ENCODE peak calls at places on chromosome 18, in four cellular contexts. J is K562, K is GM12878, T is GM12891. I is an unnamed sample.

GRCh38 chr18:10526211-10526949 is 553 bp downstream of the NAPG start:
- DNase-seq in T (peak), K (no peak), J (peak), I (peak)

GRCh38 chr18:48926420-48926857 is 24.3 kb downstream of the SMAD7 start:
- DNase-seq in J (no peak), K (no peak), T (no peak), I (no peak)

GRCh38 chr18:10839401-10839800 is 310.0 kb downstream of the PIEZO2 start:
- DNase-seq in J (no peak), K (no peak), T (no peak), I (no peak)

GRCh38 chr18:7177131-7177744 is 53.7 kb upstream of the LRRC30 start:
- DNase-seq in K (no peak), T (peak), J (peak), I (peak)

GRCh38 chr18:76958692-76959341 is 136.5 kb downstream of the ZNF236 start:
- DNase-seq in T (no peak), K (no peak), J (no peak), I (no peak)

GRCh38 chr18:10072659-10073309 is 159.0 kb downstream of the VAPA start:
- DNase-seq in J (no peak), T (no peak), K (no peak), I (peak)

GRCh38 chr18:78542204-78542603 is 437.4 kb upstream of the SALL3 start:
- DNase-seq in K (no peak), T (no peak), J (no peak), I (peak)

GRCh38 chr18:5841518-5841917 is 53.8 kb downstream of the TMEM200C start:
- DNase-seq in K (no peak), J (no peak), T (no peak), I (no peak)

GRCh38 chr18:60668583-60668982 is 296.0 kb upstream of the MC4R start:
- DNase-seq in K (no peak), T (no peak), J (no peak), I (no peak)

GRCh38 chr18:3040881-3041280 is 27.9 kb upstream of the LPIN2 start:
- DNase-seq in T (no peak), K (no peak), J (no peak), I (no peak)

GRCh38 chr18:34624551-34624950 is 85.5 kb upstream of the DTNA start:
- DNase-seq in J (no peak), K (no peak), T (no peak), I (no peak)

GRCh38 chr18:27605107-27605834 is 420.2 kb upstream of the CHST9 start:
- DNase-seq in K (no peak), J (peak), T (peak), I (peak)

GRCh38 chr18:67665266-67665665 is 148.7 kb upstream of the DSEL start:
- DNase-seq in T (no peak), K (no peak), J (no peak), I (no peak)
- TF ChIP-seq SPI1 in T (no peak), K (no peak), J (no peak), I (no peak)

GRCh38 chr18:8839285-8839684 is 133.9 kb downstream of the MTCL1 start:
- DNase-seq in J (no peak), T (no peak), K (no peak), I (no peak)

GRCh38 chr18:8835556-8835955 is 130.2 kb downstream of the MTCL1 start:
- DNase-seq in T (no peak), J (no peak), K (no peak), I (peak)

GRCh38 chr18:8831531-8831930 is 126.2 kb downstream of the MTCL1 start:
- DNase-seq in J (no peak), T (no peak), K (no peak), I (no peak)

GRCh38 chr18:8833480-8833879 is 128.1 kb downstream of the MTCL1 start:
- DNase-seq in K (no peak), J (no peak), T (no peak), I (no peak)

GRCh38 chr18:8834837-8835236 is 129.5 kb downstream of the MTCL1 start:
- DNase-seq in K (no peak), J (peak), T (no peak), I (no peak)
- TF ChIP-seq SPI1 in K (no peak), J (no peak), T (no peak), I (no peak)

GRCh38 chr18:32280188-32280783 is 90.4 kb downstream of the MEP1B start:
- DNase-seq in K (no peak), J (no peak), T (no peak), I (no peak)
- TF ChIP-seq SPI1 in K (no peak), J (no peak), T (no peak), I (no peak)

GRCh38 chr18:32550958-32551357 is 80.3 kb upstream of the GAREM1 start:
- DNase-seq in T (no peak), J (no peak), K (no peak), I (peak)

GRCh38 chr18:32553174-32553573 is 82.5 kb upstream of the GAREM1 start:
- DNase-seq in J (no peak), K (no peak), T (no peak), I (no peak)

GRCh38 chr18:32549248-32549842 is 78.7 kb upstream of the GAREM1 start:
- DNase-seq in K (no peak), J (peak), T (peak), I (peak)

GRCh38 chr18:32553640-32554039 is 83.0 kb upstream of the GAREM1 start:
- DNase-seq in K (no peak), J (no peak), T (no peak), I (no peak)

DNA sequence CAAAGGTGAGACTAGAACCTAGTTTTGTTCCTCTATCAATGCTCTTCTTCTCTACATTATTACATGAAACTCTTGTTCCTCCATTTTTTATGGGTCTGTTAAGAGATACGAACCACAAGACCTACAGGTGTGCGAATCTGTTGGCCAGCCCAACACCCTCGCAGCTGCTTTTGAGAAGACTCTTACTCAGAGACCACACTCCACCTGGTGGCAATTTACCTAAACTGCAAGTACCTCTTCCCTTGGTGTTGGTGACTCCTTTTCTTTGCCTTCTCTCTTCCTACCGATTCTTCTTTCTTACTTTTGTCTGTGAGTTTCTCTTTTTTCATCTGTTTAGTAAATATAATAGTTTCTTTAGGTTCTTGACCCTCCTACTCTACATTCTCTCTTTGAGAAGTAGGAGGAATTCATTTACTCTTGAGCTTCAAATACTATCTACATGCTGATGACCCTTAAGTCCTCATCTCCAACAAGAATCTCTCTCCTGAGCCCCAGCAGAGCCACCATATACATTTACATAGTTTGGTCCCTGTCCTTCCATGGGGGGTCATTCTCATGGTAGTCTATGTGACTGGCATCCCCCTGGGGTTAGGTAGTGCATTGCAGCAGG is 81.8 kb upstream of the GAREM1 start:
- DNase-seq in J (peak), T (peak), K (no peak), I (peak)
- TF ChIP-seq SPI1 in J (no peak), T (no peak), K (no peak), I (no peak)

GRCh38 chr18:58852629-58853028 is 12.0 kb upstream of the ZNF532 start:
- DNase-seq in J (no peak), T (no peak), K (no peak), I (no peak)

GRCh38 chr18:58848685-58849084 is 16.0 kb upstream of the ZNF532 start:
- DNase-seq in T (no peak), K (no peak), J (no peak), I (no peak)

GRCh38 chr18:58850784-58851469 is 13.8 kb upstream of the ZNF532 start:
- DNase-seq in J (no peak), K (no peak), T (no peak), I (no peak)

GRCh38 chr18:58847383-58848071 is 17.1 kb upstream of the ZNF532 start:
- DNase-seq in J (no peak), T (no peak), K (no peak), I (no peak)

GRCh38 chr18:58851874-58852273 is 12.8 kb upstream of the ZNF532 start:
- DNase-seq in K (no peak), J (no peak), T (no peak), I (no peak)
- TF ChIP-seq SPI1 in K (no peak), J (no peak), T (no peak), I (no peak)

GRCh38 chr18:56258178-56258577 is 380.2 kb downstream of the TXNL1 start:
- DNase-seq in T (no peak), J (no peak), K (no peak), I (peak)
- TF ChIP-seq SPI1 in T (no peak), J (no peak), K (peak), I (peak)

GRCh38 chr18:47730795-47731194 is 199.7 kb downstream of the SMAD2 start:
- DNase-seq in J (no peak), T (no peak), K (no peak), I (no peak)
- TF ChIP-seq SPI1 in J (no peak), T (no peak), K (no peak), I (no peak)

GRCh38 chr18:69580107-69580506 is 179.4 kb downstream of the DOK6 start:
- DNase-seq in K (peak), J (no peak), T (no peak), I (peak)
- TF ChIP-seq SPI1 in K (peak), J (no peak), T (peak), I (peak)

I was measured in HL-60.